ENCODE peak calls at places on chromosomes 11 and 22, in four cellular contexts. B is heart left ventricle, X is RCC 7860, V is activated T-helper 1 cell treated with Interleukin-2 at 50 U/mL for 16 hours. C is an unnamed sample.
A peak's percentile ranks its signal among the peaks of the same experiment; 100 is the strongest.

GRCh38 chr11:86588566-86589090 is 83.8 kb downstream of the ME3 start:
- DNase-seq in B (no peak), X (no peak), V (no peak), C (peak; percentile 65)

GRCh38 chr11:36258730-36259360 is 30.4 kb downstream of the COMMD9 start:
- DNase-seq in B (peak; percentile 47), X (peak; percentile 29), V (no peak), C (peak; percentile 56)

GRCh38 chr11:129391864-129392263 is 16.2 kb downstream of the BARX2 start:
- DNase-seq in B (no peak), X (no peak), V (no peak), C (no peak)

GRCh38 chr22:22478450-22478849 is 30.1 kb downstream of the ZNF280B start:
- DNase-seq in B (no peak), X (no peak), V (no peak), C (no peak)

GRCh38 chr11:92424281-92424680 is 199.7 kb downstream of the FAT3 start:
- DNase-seq in B (no peak), X (no peak), V (no peak), C (peak; percentile 20)

GRCh38 chr22:22830957-22831688 is 56.5 kb upstream of the IGLL5 start:
- DNase-seq in B (no peak), X (no peak), V (no peak), C (no peak)

GRCh38 chr11:95154514-95154913 is 64.9 kb downstream of the ENDOD1 start:
- DNase-seq in B (no peak), X (no peak), V (no peak), C (peak; percentile 15)

GRCh38 chr11:78193806-78194205 is 5.1 kb downstream of the USP35 start:
- DNase-seq in B (no peak), X (no peak), V (no peak), C (no peak)

GRCh38 chr11:16093889-16094653 is 262.3 kb downstream of the SOX6 start:
- DNase-seq in B (no peak), X (no peak), V (no peak), C (no peak)

GRCh38 chr22:38176170-38176741 is 5.4 kb downstream of the PLA2G6 start:
- DNase-seq in B (peak; percentile 88), X (peak; percentile 67), V (peak; percentile 14), C (no peak)

GRCh38 chr11:79440451-79441158 is at the start of gene TENM4:
- DNase-seq in B (peak; percentile 48), X (peak; percentile 63), V (no peak), C (peak; percentile 67)

GRCh38 chr11:15707971-15708370 is 593.2 kb downstream of the INSC start:
- DNase-seq in B (peak; percentile 26), X (no peak), V (no peak), C (no peak)

GRCh38 chr11:1194977-1195689 is 27.7 kb upstream of the MUC5B start:
- DNase-seq in B (no peak), X (no peak), V (no peak), C (no peak)

GRCh38 chr11:73578786-73579185 is 19.1 kb downstream of the FAM168A start:
- DNase-seq in B (no peak), X (no peak), V (no peak), C (no peak)

GRCh38 chr22:37607010-37607911 is 1.4 kb upstream of the GGA1 start:
- DNase-seq in B (peak; percentile 78), X (peak; percentile 55), V (peak; percentile 86), C (peak; percentile 79)

GRCh38 chr11:63445720-63446119 is 45.2 kb downstream of the PLAAT5 start:
- DNase-seq in B (no peak), X (no peak), V (no peak), C (no peak)

GRCh38 chr11:12195773-12196172 is 85.4 kb downstream of the MICAL2 start:
- DNase-seq in B (no peak), X (no peak), V (peak; percentile 22), C (no peak)

GRCh38 chr11:133936136-133936535 is 20.6 kb downstream of the IGSF9B start:
- DNase-seq in B (no peak), X (no peak), V (no peak), C (no peak)

GRCh38 chr22:48737461-48738203 is 1090.0 kb downstream of the BRD1 start:
- DNase-seq in B (no peak), X (no peak), V (no peak), C (no peak)

GRCh38 chr22:38098410-38099249 is 11.9 kb downstream of the BAIAP2L2 start:
- DNase-seq in B (no peak), X (peak; percentile 31), V (no peak), C (peak; percentile 69)

GRCh38 chr11:86802146-86802545 is 1.8 kb downstream of the PRSS23 start:
- DNase-seq in B (no peak), X (no peak), V (no peak), C (no peak)

C was measured in kidney glomerular epithelial cell.